ENCODE peak calls at places on chromosomes 2 and 18, in four cellular contexts. One of them, this sample, is unnamed.

GRCh38 chr2:43426305-43427031 is 169.4 kb downstream of the THADA start:
- DNase-seq in chondrocyte: no peak
- DNase-seq in gastrocnemius medialis: peak; percentile 15
- DNase-seq in AML-193: no peak
- DNase-seq in this sample: peak; percentile 85

GRCh38 chr2:215680605-215681598 is 245.0 kb upstream of the FN1 start:
- DNase-seq in AML-193: peak; percentile 71
- DNase-seq in gastrocnemius medialis: no peak
- DNase-seq in chondrocyte: no peak
- DNase-seq in this sample: no peak

GRCh38 chr2:160207804-160208661 is 8.0 kb upstream of the ITGB6 start:
- DNase-seq in gastrocnemius medialis: peak; percentile 53
- DNase-seq in chondrocyte: peak; percentile 97
- DNase-seq in AML-193: peak; percentile 35
- DNase-seq in this sample: peak; percentile 92

GRCh38 chr2:20620696-20621365 is 30.1 kb downstream of the HS1BP3 start:
- DNase-seq in AML-193: no peak
- DNase-seq in chondrocyte: peak; percentile 81
- DNase-seq in gastrocnemius medialis: no peak
- DNase-seq in this sample: peak; percentile 66

GRCh38 chr2:218317232-218317630 is 24.9 kb upstream of the TMBIM1 start:
- DNase-seq in gastrocnemius medialis: no peak
- DNase-seq in chondrocyte: no peak
- DNase-seq in AML-193: no peak
- DNase-seq in this sample: no peak

GRCh38 chr2:32931945-32932709 is 14.6 kb upstream of the LTBP1 start:
- DNase-seq in AML-193: no peak
- DNase-seq in gastrocnemius medialis: no peak
- DNase-seq in chondrocyte: no peak
- DNase-seq in this sample: no peak

GRCh38 chr2:3600256-3600855 is 5.4 kb downstream of the COLEC11 start:
- DNase-seq in AML-193: no peak
- DNase-seq in gastrocnemius medialis: no peak
- DNase-seq in chondrocyte: peak; percentile 39
- DNase-seq in this sample: peak; percentile 64

GRCh38 chr2:57296795-57297517 is 749.6 kb upstream of the VRK2 start:
- DNase-seq in chondrocyte: no peak
- DNase-seq in gastrocnemius medialis: no peak
- DNase-seq in AML-193: no peak
- DNase-seq in this sample: no peak

GRCh38 chr2:113886479-113887383 is 3.2 kb upstream of the ACTR3 start:
- DNase-seq in gastrocnemius medialis: peak; percentile 17
- DNase-seq in AML-193: peak; percentile 91
- DNase-seq in chondrocyte: no peak
- DNase-seq in this sample: peak; percentile 87

GRCh38 chr2:159362816-159363251 is 76.3 kb upstream of the WDSUB1 start:
- DNase-seq in AML-193: peak; percentile 86
- DNase-seq in chondrocyte: no peak
- DNase-seq in gastrocnemius medialis: no peak
- DNase-seq in this sample: no peak

GRCh38 chr18:77067315-77068061 is 65.1 kb downstream of the MBP start:
- DNase-seq in gastrocnemius medialis: peak; percentile 74
- DNase-seq in AML-193: peak; percentile 87
- DNase-seq in chondrocyte: no peak
- DNase-seq in this sample: peak; percentile 91

GRCh38 chr2:8306530-8307351 is 375.1 kb upstream of the ID2 start:
- DNase-seq in AML-193: no peak
- DNase-seq in chondrocyte: no peak
- DNase-seq in gastrocnemius medialis: no peak
- DNase-seq in this sample: no peak

GRCh38 chr2:200756618-200757321 is 54.9 kb upstream of the BZW1 start:
- DNase-seq in AML-193: no peak
- DNase-seq in gastrocnemius medialis: no peak
- DNase-seq in chondrocyte: no peak
- DNase-seq in this sample: no peak

GRCh38 chr2:38723173-38723572 is 28.0 kb downstream of the SRSF7 start:
- DNase-seq in chondrocyte: no peak
- DNase-seq in AML-193: no peak
- DNase-seq in gastrocnemius medialis: peak; percentile 79
- DNase-seq in this sample: no peak

GRCh38 chr2:3482363-3482821 is 36.9 kb downstream of the ADI1 start:
- DNase-seq in chondrocyte: peak; percentile 93
- DNase-seq in AML-193: no peak
- DNase-seq in gastrocnemius medialis: no peak
- DNase-seq in this sample: no peak

GRCh38 chr2:63764630-63765029 is 77.1 kb upstream of the UGP2 start:
- DNase-seq in AML-193: no peak
- DNase-seq in gastrocnemius medialis: no peak
- DNase-seq in chondrocyte: no peak
- DNase-seq in this sample: no peak

GRCh38 chr2:237178396-237178795 is 92.7 kb downstream of the COPS8 start:
- DNase-seq in AML-193: no peak
- DNase-seq in gastrocnemius medialis: no peak
- DNase-seq in chondrocyte: no peak
- DNase-seq in this sample: no peak

GRCh38 chr2:229780856-229781773 is 66.8 kb upstream of the DNER start:
- DNase-seq in AML-193: peak; percentile 47
- DNase-seq in gastrocnemius medialis: no peak
- DNase-seq in chondrocyte: no peak
- DNase-seq in this sample: no peak

GRCh38 chr2:20225294-20226151 is 593 bp upstream of the SDC1 start:
- DNase-seq in gastrocnemius medialis: no peak
- DNase-seq in chondrocyte: peak; percentile 90
- DNase-seq in AML-193: no peak
- DNase-seq in this sample: peak; percentile 86

GRCh38 chr2:85754313-85755095 is 713 bp downstream of the ATOH8 start:
- DNase-seq in gastrocnemius medialis: no peak
- DNase-seq in AML-193: no peak
- DNase-seq in chondrocyte: no peak
- DNase-seq in this sample: peak; percentile 87

GRCh38 chr2:102618452-102619413 is 620 bp upstream of the SLC9A2 start:
- DNase-seq in AML-193: no peak
- DNase-seq in chondrocyte: no peak
- DNase-seq in gastrocnemius medialis: peak; percentile 45
- DNase-seq in this sample: peak; percentile 78

GRCh38 chr2:15748736-15749323 is 157.2 kb downstream of the DDX1 start:
- DNase-seq in AML-193: no peak
- DNase-seq in gastrocnemius medialis: no peak
- DNase-seq in chondrocyte: no peak
- DNase-seq in this sample: no peak

GRCh38 chr2:149170156-149170555 is 131.7 kb downstream of the LYPD6B start:
- DNase-seq in gastrocnemius medialis: no peak
- DNase-seq in AML-193: no peak
- DNase-seq in chondrocyte: no peak
- DNase-seq in this sample: no peak

GRCh38 chr2:88090446-88091283 is 23.0 kb downstream of the SMYD1 start:
- DNase-seq in AML-193: no peak
- DNase-seq in gastrocnemius medialis: no peak
- DNase-seq in chondrocyte: no peak
- DNase-seq in this sample: no peak

GRCh38 chr2:226158229-226158628 is 641.4 kb downstream of the IRS1 start:
- DNase-seq in AML-193: no peak
- DNase-seq in chondrocyte: no peak
- DNase-seq in gastrocnemius medialis: no peak
- DNase-seq in this sample: no peak

GRCh38 chr18:74775239-74775638 is 177.6 kb downstream of the ZNF407 start:
- DNase-seq in gastrocnemius medialis: no peak
- DNase-seq in AML-193: no peak
- DNase-seq in chondrocyte: no peak
- DNase-seq in this sample: no peak

GRCh38 chr18:12621737-12622306 is 36.1 kb downstream of the SPIRE1 start:
- DNase-seq in AML-193: no peak
- DNase-seq in chondrocyte: no peak
- DNase-seq in gastrocnemius medialis: no peak
- DNase-seq in this sample: no peak

GRCh38 chr2:46296216-46296839 is 879 bp upstream of the EPAS1 start:
- DNase-seq in gastrocnemius medialis: no peak
- DNase-seq in chondrocyte: no peak
- DNase-seq in AML-193: peak; percentile 29
- DNase-seq in this sample: peak; percentile 85

GRCh38 chr18:23200751-23201150 is 65.5 kb downstream of the CABLES1 start:
- DNase-seq in AML-193: no peak
- DNase-seq in gastrocnemius medialis: no peak
- DNase-seq in chondrocyte: no peak
- DNase-seq in this sample: peak; percentile 16